ENCODE peak calls at places on chromosomes 7 and 10, in nine cellular contexts. Q, P, S, H, X, V, L, W and K are unnamed samples.

GRCh38 chr7:130380861-130381455 is 664 bp downstream of the CPA1 start:
- DNase-seq in H (no peak), W (no peak), Q (no peak), P (no peak), X (no peak), S (no peak), L (no peak), V (no peak), K (no peak)

GRCh38 chr7:68162712-68163111 is 1166.1 kb downstream of the TYW1 start:
- DNase-seq in W (no peak), Q (no peak), X (no peak), S (no peak), P (no peak), H (no peak), L (no peak), V (no peak), K (no peak)

GRCh38 chr7:83446126-83446675 is 202.7 kb downstream of the SEMA3E start:
- DNase-seq in X (no peak), S (no peak), H (no peak), L (no peak), V (no peak), W (no peak), Q (no peak), P (no peak), K (no peak)

GRCh38 chr10:29517352-29517923 is 117.3 kb downstream of the SVIL start:
- DNase-seq in V (peak), L (peak), H (no peak), X (peak), S (peak), Q (peak), P (peak), W (peak), K (peak)

GRCh38 chr10:124997791-124998623 is 56.1 kb downstream of the ZRANB1 start:
- DNase-seq in P (no peak), Q (no peak), V (no peak), L (no peak), S (no peak), X (no peak), W (no peak), H (no peak), K (peak)

GRCh38 chr10:10726101-10726500 is 291.6 kb upstream of the CELF2 start:
- DNase-seq in W (no peak), L (no peak), H (no peak), P (no peak), S (no peak), X (no peak), V (no peak), Q (no peak), K (no peak)

GRCh38 chr7:151820486-151821105 is 56.3 kb downstream of the PRKAG2 start:
- DNase-seq in W (no peak), Q (no peak), H (no peak), X (no peak), V (no peak), S (no peak), L (no peak), P (no peak), K (no peak)

GRCh38 chr10:33410096-33410859 is 75.8 kb upstream of the NRP1 start:
- DNase-seq in L (peak), H (no peak), Q (no peak), W (no peak), X (no peak), S (no peak), V (no peak), P (no peak), K (no peak)

GRCh38 chr7:147492621-147493020 is 1097.9 kb upstream of the C7orf33 start:
- DNase-seq in W (peak), H (no peak), L (no peak), V (no peak), P (no peak), S (no peak), X (no peak), Q (no peak), K (no peak)

GRCh38 chr10:102775973-102776669 is 32.4 kb downstream of the WBP1L start:
- DNase-seq in X (peak), S (no peak), Q (peak), H (no peak), P (peak), V (peak), W (peak), L (no peak), K (no peak)

GRCh38 chr7:51186531-51186930 is 130.1 kb downstream of the COBL start:
- DNase-seq in S (no peak), H (no peak), X (peak), L (no peak), V (no peak), P (peak), W (no peak), Q (no peak), K (no peak)

GRCh38 chr7:27182861-27183681 is 2.0 kb downstream of the HOXA11 start:
- DNase-seq in H (no peak), W (no peak), L (no peak), P (no peak), S (no peak), X (no peak), Q (no peak), V (no peak), K (no peak)

GRCh38 chr7:126840869-126841268 is 411.9 kb downstream of the GRM8 start:
- DNase-seq in Q (no peak), W (no peak), P (no peak), L (no peak), V (no peak), X (no peak), S (no peak), H (no peak), K (no peak)

GRCh38 chr10:17737021-17737965 is 14.7 kb upstream of the TMEM236 start:
- DNase-seq in L (peak), Q (peak), P (peak), H (no peak), S (peak), X (peak), V (peak), W (peak), K (peak)

GRCh38 chr10:119427263-119427864 is 115.2 kb downstream of the RGS10 start:
- DNase-seq in P (no peak), W (no peak), X (no peak), L (no peak), Q (no peak), H (no peak), S (no peak), V (no peak), K (no peak)

GRCh38 chr7:135188298-135188984 is 17.9 kb upstream of the CYREN start:
- DNase-seq in Q (no peak), V (no peak), W (no peak), P (peak), S (peak), H (no peak), L (no peak), X (no peak), K (peak)

GRCh38 chr7:156152380-156152779 is 340.1 kb upstream of the SHH start:
- DNase-seq in Q (no peak), L (no peak), S (no peak), H (no peak), V (no peak), W (no peak), P (peak), X (no peak), K (no peak)

GRCh38 chr7:95473276-95473985 is 12.3 kb upstream of the ASB4 start:
- DNase-seq in H (no peak), X (no peak), P (no peak), Q (no peak), V (no peak), L (no peak), W (no peak), S (no peak), K (no peak)

GRCh38 chr10:775245-776075 is 86.0 kb upstream of the DIP2C start:
- DNase-seq in P (no peak), X (peak), L (peak), Q (no peak), V (peak), W (no peak), S (no peak), H (no peak), K (peak)

GRCh38 chr10:88254091-88254490 is 329.0 kb downstream of the RNLS start:
- DNase-seq in P (peak), X (peak), H (no peak), V (peak), S (peak), Q (peak), L (peak), W (peak), K (no peak)

GRCh38 chr7:6618621-6619020 is 3.2 kb downstream of the ZNF853 start:
- DNase-seq in P (no peak), H (no peak), S (no peak), Q (no peak), X (no peak), L (no peak), W (no peak), V (no peak), K (no peak)

GRCh38 chr10:132401396-132402168 is 4.6 kb downstream of the PWWP2B start:
- DNase-seq in S (no peak), L (no peak), Q (no peak), X (no peak), V (no peak), P (no peak), W (no peak), H (no peak), K (no peak)

GRCh38 chr7:148412691-148413090 is 177.9 kb upstream of the C7orf33 start:
- DNase-seq in V (no peak), H (no peak), P (no peak), L (no peak), X (no peak), S (no peak), W (no peak), Q (no peak), K (no peak)

GRCh38 chr10:132304756-132305509 is 2.8 kb downstream of the STK32C start:
- DNase-seq in V (no peak), L (no peak), Q (no peak), W (no peak), H (no peak), S (no peak), P (no peak), X (no peak), K (no peak)

GRCh38 chr7:76296743-76297740 is 5.4 kb upstream of the HSPB1 start:
- DNase-seq in Q (no peak), P (peak), H (no peak), W (peak), X (peak), L (peak), V (peak), S (no peak), K (no peak)

GRCh38 chr7:42946616-42946928 is 14.4 kb downstream of the MRPL32 start:
- DNase-seq in W (no peak), H (no peak), L (no peak), V (no peak), S (no peak), P (no peak), X (no peak), Q (no peak), K (no peak)

GRCh38 chr10:77541944-77542343 is 95.7 kb downstream of the KCNMA1 start:
- DNase-seq in H (no peak), L (no peak), X (no peak), Q (no peak), W (no peak), S (no peak), V (no peak), P (no peak), K (no peak)

GRCh38 chr7:76512941-76513816 is 2.8 kb downstream of the UPK3B start:
- DNase-seq in V (peak), P (no peak), S (no peak), Q (no peak), W (no peak), L (peak), X (no peak), H (no peak), K (no peak)

GRCh38 chr7:149820622-149821190 is 17.5 kb upstream of the ZNF862 start:
- DNase-seq in H (no peak), W (no peak), S (no peak), X (no peak), P (no peak), L (no peak), Q (no peak), V (no peak), K (no peak)

GRCh38 chr10:42955493-42955889 is 121.4 kb upstream of the RET start:
- DNase-seq in S (no peak), Q (no peak), V (no peak), W (no peak), L (no peak), X (no peak), P (no peak), H (no peak), K (no peak)

GRCh38 chr10:94186722-94187121 is 176.0 kb downstream of the NOC3L start:
- DNase-seq in H (no peak), Q (no peak), S (no peak), X (no peak), V (no peak), L (no peak), P (no peak), W (no peak), K (no peak)

GRCh38 chr7:101563198-101563901 is 65.7 kb downstream of the MYL10 start:
- DNase-seq in W (no peak), S (no peak), L (no peak), H (no peak), X (no peak), P (no peak), Q (no peak), V (no peak), K (no peak)

GRCh38 chr7:25389489-25390106 is 161.3 kb upstream of the NPVF start:
- DNase-seq in X (peak), H (no peak), V (peak), P (peak), Q (peak), W (peak), L (peak), S (peak), K (peak)

GRCh38 chr7:155533120-155533826 is 13.1 kb downstream of the CNPY1 start:
- DNase-seq in P (no peak), W (no peak), H (no peak), V (peak), X (no peak), L (no peak), Q (no peak), S (no peak), K (peak)

DNA sequence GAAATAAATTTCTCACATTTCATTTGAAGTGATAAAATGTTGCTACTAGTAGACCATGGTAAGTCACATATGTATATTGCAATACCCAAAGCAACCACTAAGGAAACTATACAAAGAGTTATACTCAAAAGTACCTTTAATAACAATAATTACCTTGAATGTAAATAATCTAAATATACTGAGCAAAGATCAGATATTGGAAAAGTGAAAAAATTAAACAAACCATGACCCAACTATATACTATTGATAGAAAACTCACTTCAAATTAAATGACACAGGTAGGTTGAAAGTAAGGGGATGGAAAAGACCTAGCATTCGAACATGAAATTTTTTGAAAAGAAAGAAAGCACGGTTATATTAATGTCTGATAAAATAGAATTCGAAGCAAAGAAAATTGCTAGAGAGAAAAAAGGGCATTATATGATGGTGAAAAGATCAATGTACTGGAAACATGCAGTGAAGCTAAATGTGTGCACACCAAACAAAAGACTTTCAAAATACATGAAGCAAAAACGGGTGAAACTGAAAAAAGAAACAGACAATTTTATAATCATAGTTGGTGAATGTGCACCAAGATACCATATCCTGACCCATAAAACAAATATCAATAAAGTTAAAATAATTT is 29.1 kb downstream of the TFPI2 start:
- DNase-seq in W (no peak), L (no peak), H (no peak), P (no peak), S (no peak), V (no peak), Q (no peak), X (no peak), K (no peak)
- TF ChIP-seq CTCF in W (peak), L (peak), H (no peak), P (no peak), S (peak), V (peak), Q (no peak), X (peak), K (no peak)

GRCh38 chr7:41711283-41712064 is 8.6 kb upstream of the INHBA start:
- DNase-seq in X (peak), H (no peak), L (peak), P (no peak), W (no peak), Q (no peak), V (peak), S (no peak), K (no peak)
- TF ChIP-seq CTCF in X (peak), H (no peak), L (peak), P (peak), W (peak), Q (peak), V (peak), S (peak), K (peak)

DNA sequence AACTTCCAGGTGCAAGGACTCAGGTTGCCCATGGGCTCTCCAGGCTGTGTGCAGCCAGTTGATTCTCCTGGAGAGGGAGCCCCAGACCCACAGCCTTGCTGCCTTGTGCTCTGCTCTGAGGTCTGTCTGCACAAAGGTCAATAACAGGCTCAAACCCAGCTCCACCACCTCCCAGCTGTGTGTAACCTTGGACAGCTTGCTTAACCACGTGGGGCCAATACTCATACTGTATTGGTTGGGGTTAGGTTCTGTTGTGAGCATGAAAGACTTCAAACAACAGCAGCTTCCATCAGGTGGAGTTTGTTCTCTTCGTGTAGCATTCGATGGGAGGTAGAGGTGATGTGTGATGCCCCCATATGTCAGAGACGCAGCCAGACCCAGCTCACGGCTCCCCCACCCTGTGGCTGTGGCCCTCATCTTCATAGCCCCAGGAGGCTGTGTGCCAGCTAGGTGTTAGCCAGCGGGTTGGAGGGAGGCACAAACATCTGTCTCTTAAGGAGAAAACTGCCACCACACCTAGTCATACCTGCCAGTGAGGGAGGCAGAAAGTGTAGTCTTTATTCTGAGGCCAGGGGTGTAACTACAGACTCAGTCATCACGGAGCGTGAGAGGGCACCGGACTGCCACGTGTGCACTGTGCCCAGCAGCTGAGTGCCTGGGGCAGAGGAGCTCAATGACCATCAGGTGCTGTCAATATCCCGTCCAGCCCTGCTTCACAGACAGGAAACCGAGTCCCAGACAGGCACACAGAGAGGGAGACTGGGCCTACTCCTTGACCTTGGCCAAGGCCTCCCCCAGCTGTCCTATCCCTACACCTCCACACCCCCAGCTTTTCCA is 8.0 kb upstream of the POLD2 start:
- DNase-seq in W (no peak), X (peak), H (no peak), L (peak), P (peak), Q (no peak), S (peak), V (peak), K (no peak)
- TF ChIP-seq CTCF in W (peak), X (peak), H (no peak), L (peak), P (peak), Q (peak), S (peak), V (peak), K (peak)

GRCh38 chr10:59460601-59461000 is 98.3 kb upstream of the FAM13C start:
- DNase-seq in V (no peak), H (no peak), S (no peak), P (peak), L (no peak), W (no peak), X (no peak), Q (no peak), K (no peak)

GRCh38 chr10:59463909-59464308 is 101.6 kb upstream of the FAM13C start:
- DNase-seq in L (no peak), V (no peak), P (no peak), Q (no peak), W (no peak), X (no peak), S (no peak), H (no peak), K (no peak)

GRCh38 chr10:59470570-59470969 is 108.2 kb upstream of the FAM13C start:
- DNase-seq in V (no peak), P (no peak), S (no peak), W (no peak), Q (no peak), X (no peak), H (no peak), L (no peak), K (no peak)

GRCh38 chr10:59464483-59464882 is 102.1 kb upstream of the FAM13C start:
- DNase-seq in L (no peak), S (no peak), Q (no peak), X (no peak), H (no peak), V (no peak), W (no peak), P (peak), K (no peak)

GRCh38 chr10:59465089-59465488 is 102.7 kb upstream of the FAM13C start:
- DNase-seq in P (peak), W (peak), X (peak), S (peak), V (peak), L (peak), Q (peak), H (no peak), K (no peak)
- TF ChIP-seq CTCF in P (peak), W (peak), X (peak), S (no peak), V (peak), L (no peak), Q (peak), H (no peak), K (no peak)

GRCh38 chr7:15505761-15506160 is 56.1 kb downstream of the AGMO start:
- DNase-seq in Q (no peak), P (no peak), W (no peak), H (no peak), X (no peak), V (no peak), L (no peak), S (no peak), K (no peak)

GRCh38 chr7:15507708-15508107 is 54.1 kb downstream of the AGMO start:
- DNase-seq in L (no peak), S (no peak), Q (no peak), X (no peak), P (no peak), W (no peak), H (no peak), V (no peak), K (no peak)

GRCh38 chr7:15504376-15504775 is 57.4 kb downstream of the AGMO start:
- DNase-seq in Q (no peak), V (peak), P (no peak), H (no peak), L (no peak), S (no peak), W (no peak), X (peak), K (no peak)

GRCh38 chr7:15507235-15507634 is 54.6 kb downstream of the AGMO start:
- DNase-seq in V (no peak), P (no peak), W (peak), S (no peak), X (no peak), Q (no peak), L (no peak), H (no peak), K (no peak)

GRCh38 chr7:15503603-15504280 is 58.1 kb downstream of the AGMO start:
- DNase-seq in Q (no peak), P (peak), V (peak), S (no peak), W (peak), H (no peak), X (peak), L (no peak), K (no peak)
- TF ChIP-seq CTCF in Q (no peak), P (peak), V (peak), S (no peak), W (peak), H (no peak), X (peak), L (no peak), K (no peak)

DNA sequence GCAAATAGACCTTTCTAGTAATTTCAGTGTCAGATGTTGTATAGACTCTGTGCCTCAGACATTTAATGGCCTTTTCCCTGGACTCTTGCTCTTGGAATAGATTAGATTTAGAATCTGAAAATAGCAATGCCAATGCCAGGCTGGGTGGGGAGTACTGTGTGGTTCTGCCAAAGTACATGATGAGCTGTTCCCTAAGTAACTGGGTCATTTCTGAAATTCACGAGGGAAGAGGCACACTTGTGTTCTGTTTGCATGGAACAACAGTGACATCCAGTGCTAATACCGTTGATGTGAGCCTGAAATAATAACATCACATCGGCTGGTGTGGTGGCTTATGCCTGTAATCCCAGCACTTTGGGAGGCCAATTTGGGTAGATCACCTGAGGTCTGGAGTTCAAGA is 119.1 kb downstream of the MBL2 start:
- DNase-seq in Q (no peak), H (no peak), L (no peak), W (no peak), V (no peak), S (no peak), X (peak), P (peak), K (no peak)
- TF ChIP-seq CTCF in Q (no peak), H (no peak), L (no peak), W (no peak), V (no peak), S (no peak), X (no peak), P (no peak), K (no peak)

GRCh38 chr10:117723343-117723742 is 180.8 kb downstream of the EMX2 start:
- DNase-seq in P (no peak), X (no peak), S (no peak), W (no peak), H (no peak), Q (no peak), V (no peak), L (no peak), K (no peak)
- TF ChIP-seq CTCF in P (no peak), X (no peak), S (no peak), W (no peak), H (no peak), Q (no peak), V (no peak), L (no peak), K (no peak)